ENCODE peak calls at places on chromosomes 13 and 19, in eight cellular contexts. V is activated naive CD4-positive, alpha-beta T cell treated with anti-CD3 and anti-CD28 coated beads for 36 hours; K is AG09319; Q is H54; C is stimulated activated CD4-positive, alpha-beta T cell treated with anti-CD3 and anti-CD28 coated beads, Interleukin-4, amount 100 ng/mL, for 48 hours; L is heart right ventricle; G is substantia nigra; I is T-cell. W is an unnamed sample.

GRCh38 chr19:4059931-4060620 is 6.6 kb downstream of the ZBTB7A start:
- DNase-seq in V (no peak), K (no peak), Q (no peak), C (no peak), L (peak), G (no peak), I (peak), W (no peak)

GRCh38 chr19:1945899-1946298 is 4.9 kb downstream of the CSNK1G2 start:
- DNase-seq in V (peak), K (no peak), Q (peak), C (peak), L (no peak), G (no peak), I (no peak), W (peak)

GRCh38 chr13:99207511-99207910 is 6.9 kb downstream of the UBAC2 start:
- DNase-seq in V (no peak), K (no peak), Q (no peak), C (no peak), L (no peak), G (no peak), I (no peak), W (no peak)

GRCh38 chr19:1064661-1065605 is 2.0 kb upstream of the ARHGAP45 start:
- DNase-seq in V (peak), K (no peak), Q (peak), C (peak), L (peak), G (no peak), I (peak), W (peak)

GRCh38 chr13:93963266-93964131 is 516.0 kb downstream of the DCT start:
- DNase-seq in V (no peak), K (peak), Q (peak), C (no peak), L (no peak), G (no peak), I (no peak), W (peak)

GRCh38 chr19:29478578-29479565 is 46.9 kb upstream of the VSTM2B start:
- DNase-seq in V (peak), K (no peak), Q (no peak), C (peak), L (no peak), G (no peak), I (no peak), W (peak)

GRCh38 chr19:49064029-49064629 is 489 bp downstream of the NTF4 start:
- DNase-seq in V (no peak), K (no peak), Q (no peak), C (no peak), L (no peak), G (no peak), I (no peak), W (peak)

GRCh38 chr13:88014527-88014926 is 343.4 kb downstream of the SLITRK5 start:
- DNase-seq in V (no peak), K (no peak), Q (no peak), C (no peak), L (no peak), G (no peak), I (no peak), W (no peak)

GRCh38 chr19:46076031-46076880 is 35.5 kb upstream of the IGFL4 start:
- DNase-seq in V (no peak), K (no peak), Q (no peak), C (no peak), L (no peak), G (no peak), I (no peak), W (no peak)

GRCh38 chr19:10748924-10749434 is 31.1 kb downstream of the DNM2 start:
- DNase-seq in V (no peak), K (no peak), Q (peak), C (no peak), L (peak), G (peak), I (no peak), W (no peak)

GRCh38 chr19:19956431-19957075 is 55.8 kb downstream of the ZNF93 start:
- DNase-seq in V (peak), K (no peak), Q (no peak), C (no peak), L (no peak), G (no peak), I (no peak), W (peak)

GRCh38 chr13:93620366-93620765 is 393.8 kb downstream of the GPC6 start:
- DNase-seq in V (no peak), K (peak), Q (no peak), C (no peak), L (no peak), G (no peak), I (no peak), W (no peak)

GRCh38 chr19:34096020-34096915 is 76.0 kb upstream of the LSM14A start:
- DNase-seq in V (no peak), K (no peak), Q (peak), C (no peak), L (no peak), G (no peak), I (no peak), W (peak)

GRCh38 chr19:50178320-50178719 is 15.2 kb upstream of the IZUMO2 start:
- DNase-seq in V (no peak), K (no peak), Q (no peak), C (no peak), L (no peak), G (no peak), I (no peak), W (no peak)

GRCh38 chr13:67650471-67650870 is 420.3 kb upstream of the PCDH9 start:
- DNase-seq in V (no peak), K (no peak), Q (no peak), C (no peak), L (no peak), G (no peak), I (no peak), W (no peak)